ENCODE peak calls at places on chromosomes 13 and 19, in six cellular contexts. S is Caki2, K is HT1080, L is EH, I is ecto neural progenitor cell, J is stomach. W is an unnamed sample.
A peak's percentile ranks its signal among the peaks of the same experiment; 100 is the strongest.

GRCh38 chr19:13859361-13859880 is 17.5 kb upstream of the NANOS3 start:
- DNase-seq in S (peak; percentile 48), K (peak; percentile 54), L (peak; percentile 65), I (no peak), J (no peak), W (peak; percentile 67)

GRCh38 chr19:53537126-53537522 is 821 bp upstream of the ZNF331 start:
- DNase-seq in S (no peak), K (no peak), L (no peak), I (no peak), J (no peak), W (no peak)

GRCh38 chr19:8307400-8307964 is 676 bp downstream of the CD320 start:
- DNase-seq in S (no peak), K (no peak), L (no peak), I (no peak), J (peak; percentile 25), W (no peak)

GRCh38 chr13:40672310-40673060 is 6.0 kb upstream of the FOXO1 start:
- DNase-seq in S (peak; percentile 66), K (peak; percentile 89), L (peak; percentile 65), I (no peak), J (no peak), W (peak; percentile 82)

GRCh38 chr19:16542894-16543498 is 759 bp upstream of the CHERP start:
- DNase-seq in S (peak; percentile 25), K (no peak), L (peak; percentile 4), I (no peak), J (no peak), W (peak; percentile 34)

GRCh38 chr13:102854675-102855074 is 8.8 kb downstream of the ERCC5 start:
- DNase-seq in S (no peak), K (no peak), L (no peak), I (no peak), J (no peak), W (no peak)

GRCh38 chr19:55703790-55704215 is 28.8 kb downstream of the EPN1 start:
- DNase-seq in S (no peak), K (no peak), L (no peak), I (peak; percentile 60), J (peak; percentile 72), W (peak; percentile 28)

GRCh38 chr19:15022752-15023151 is 26.5 kb upstream of the CASP14 start:
- DNase-seq in S (no peak), K (no peak), L (no peak), I (no peak), J (no peak), W (no peak)

GRCh38 chr13:107928762-107929161 is 286.6 kb downstream of the LIG4 start:
- DNase-seq in S (no peak), K (no peak), L (no peak), I (no peak), J (no peak), W (no peak)

GRCh38 chr13:108226184-108226583 is 8.0 kb downstream of the ABHD13 start:
- DNase-seq in S (no peak), K (no peak), L (no peak), I (no peak), J (no peak), W (no peak)

GRCh38 chr19:8835446-8835845 is 3.3 kb downstream of the MBD3L1 start:
- DNase-seq in S (no peak), K (no peak), L (no peak), I (no peak), J (no peak), W (no peak)

GRCh38 chr13:22926176-22927007 is 254.4 kb upstream of the SGCG start:
- DNase-seq in S (peak; percentile 71), K (no peak), L (peak; percentile 45), I (peak; percentile 81), J (no peak), W (no peak)

GRCh38 chr13:98571955-98572662 is 4.8 kb downstream of the STK24 start:
- DNase-seq in S (no peak), K (peak; percentile 43), L (peak; percentile 90), I (no peak), J (no peak), W (peak; percentile 54)